ENCODE peak calls at places on chromosomes 5 and 9, in five cellular contexts. U, P, X, H and L are unnamed samples.

GRCh38 chr5:145028626-145029025 is 806.5 kb downstream of the PRELID2 start:
- DNase-seq in X (no peak), P (no peak), H (no peak), U (no peak), L (no peak)

GRCh38 chr5:150489358-150490295 is 18.3 kb upstream of the NDST1 start:
- DNase-seq in U (no peak), P (no peak), X (no peak), H (no peak), L (no peak)

GRCh38 chr9:98457696-98458370 is 202.4 kb upstream of the TBC1D2 start:
- DNase-seq in P (no peak), U (no peak), X (no peak), H (no peak), L (no peak)

GRCh38 chr5:124231794-124232193 is 514.6 kb downstream of the ZNF608 start:
- DNase-seq in X (no peak), H (no peak), P (no peak), U (no peak), L (no peak)

GRCh38 chr5:107652839-107653607 is 17.7 kb downstream of the EFNA5 start:
- DNase-seq in P (no peak), U (no peak), X (no peak), H (no peak), L (no peak)

GRCh38 chr9:16085167-16085718 is 532.4 kb downstream of the CCDC171 start:
- DNase-seq in U (no peak), H (no peak), P (no peak), X (no peak), L (no peak)

GRCh38 chr5:130874861-130875419 is 290.1 kb downstream of the HINT1 start:
- DNase-seq in P (no peak), U (no peak), X (no peak), H (no peak), L (no peak)

GRCh38 chr5:55308254-55308836 is 556 bp downstream of the MTREX start:
- DNase-seq in P (no peak), X (no peak), U (no peak), H (no peak), L (no peak)

GRCh38 chr9:20041717-20042116 is 252.9 kb upstream of the SLC24A2 start:
- DNase-seq in H (no peak), P (peak), U (no peak), X (no peak), L (no peak)

GRCh38 chr5:76819851-76820280 is 1.0 kb downstream of the F2RL1 start:
- DNase-seq in P (no peak), U (no peak), H (no peak), X (peak), L (no peak)

GRCh38 chr5:55471468-55471867 is 63.3 kb downstream of the PLPP1 start:
- DNase-seq in H (no peak), P (no peak), X (no peak), U (no peak), L (no peak)

GRCh38 chr9:277595-278330 is 63.1 kb downstream of the DOCK8 start:
- DNase-seq in X (no peak), U (no peak), H (no peak), P (no peak), L (no peak)

GRCh38 chr5:472076-472655 is 29.2 kb downstream of the EXOC3 start:
- DNase-seq in H (no peak), U (peak), X (peak), P (no peak), L (no peak)

GRCh38 chr5:16889203-16889971 is 46.7 kb downstream of the MYO10 start:
- DNase-seq in P (no peak), H (no peak), X (no peak), U (no peak), L (no peak)

GRCh38 chr5:39616131-39616530 is 191.4 kb upstream of the DAB2 start:
- DNase-seq in H (no peak), X (no peak), P (no peak), U (no peak), L (no peak)

GRCh38 chr5:102583663-102584062 is 84.9 kb upstream of the SLCO6A1 start:
- DNase-seq in P (no peak), X (no peak), H (no peak), U (no peak), L (no peak)

GRCh38 chr5:66246621-66247020 is 102.5 kb downstream of the SREK1 start:
- DNase-seq in U (no peak), X (no peak), H (no peak), P (no peak), L (no peak)

GRCh38 chr5:31854625-31855526 is 215.9 kb downstream of the PDZD2 start:
- DNase-seq in P (peak), U (no peak), X (peak), H (no peak), L (no peak)

GRCh38 chr9:99000480-99001395 is 57.0 kb downstream of the COL15A1 start:
- DNase-seq in H (no peak), U (peak), X (no peak), P (no peak), L (peak)

GRCh38 chr9:123380852-123381705 is 25.1 kb downstream of the CRB2 start:
- DNase-seq in P (no peak), X (no peak), U (no peak), H (no peak), L (no peak)

GRCh38 chr5:17441351-17441750 is 56.7 kb upstream of the TAF11L2 start:
- DNase-seq in U (no peak), X (no peak), H (no peak), P (no peak), L (no peak)

GRCh38 chr5:75616961-75617660 is 5.9 kb downstream of the ANKDD1B start:
- DNase-seq in P (no peak), H (no peak), X (no peak), U (no peak), L (no peak)

GRCh38 chr9:1457460-1457859 is 407.3 kb downstream of the DMRT2 start:
- DNase-seq in X (no peak), U (no peak), H (no peak), P (no peak), L (no peak)

GRCh38 chr5:142364251-142365145 is 39.7 kb upstream of the SPRY4 start:
- DNase-seq in X (peak), H (no peak), U (no peak), P (no peak), L (no peak)

GRCh38 chr5:35785601-35786085 is 71.0 kb upstream of the IL7R start:
- DNase-seq in H (no peak), P (no peak), X (no peak), U (no peak), L (no peak)

GRCh38 chr9:104861406-104861805 is 66.5 kb downstream of the ABCA1 start:
- DNase-seq in U (no peak), H (no peak), X (no peak), P (no peak), L (no peak)

GRCh38 chr9:116297346-116297745 is 143.8 kb downstream of the PAPPA start:
- DNase-seq in P (no peak), U (no peak), X (no peak), H (no peak), L (no peak)

GRCh38 chr9:98184326-98184725 is 8.1 kb downstream of the CORO2A start:
- DNase-seq in P (no peak), X (no peak), U (no peak), H (no peak), L (no peak)